ENCODE peak calls at places on chromosome 13, in six cellular contexts. One of them, this sample, is unnamed. For H3K79me2, the result is how much of the 10 kb centered on the place peaks cover.

GRCh38 chr13:37058801-37059135 is 720 bp downstream of the SUPT20H start:
- DNase-seq in GM23248: peak
- DNase-seq in DND-41: peak
- DNase-seq in HepG2: no peak
- DNase-seq in neural progenitor cell: peak
- DNase-seq in mammary epithelial cell: no peak
- DNase-seq in this sample: peak

GRCh38 chr13:25371608-25372274 is at the start of gene ATP8A2:
- DNase-seq in neural progenitor cell: peak
- DNase-seq in HepG2: no peak
- DNase-seq in DND-41: no peak
- DNase-seq in mammary epithelial cell: no peak
- DNase-seq in GM23248: peak
- DNase-seq in this sample: no peak

GRCh38 chr13:27401210-27401609 is 23.2 kb upstream of the GTF3A start:
- DNase-seq in GM23248: peak
- DNase-seq in HepG2: no peak
- DNase-seq in mammary epithelial cell: no peak
- DNase-seq in neural progenitor cell: no peak
- DNase-seq in DND-41: no peak
- DNase-seq in this sample: peak

GRCh38 chr13:69585656-69586055 is 522.0 kb upstream of the ATXN8OS start:
- DNase-seq in GM23248: no peak
- DNase-seq in mammary epithelial cell: no peak
- DNase-seq in HepG2: no peak
- DNase-seq in DND-41: no peak
- DNase-seq in neural progenitor cell: no peak
- DNase-seq in this sample: no peak

GRCh38 chr13:29924482-29924884 is 74.1 kb upstream of the UBL3 start:
- DNase-seq in GM23248: peak
- DNase-seq in neural progenitor cell: no peak
- DNase-seq in mammary epithelial cell: peak
- DNase-seq in HepG2: peak
- DNase-seq in DND-41: no peak
- DNase-seq in this sample: no peak

GRCh38 chr13:20667857-20668256 is 35.6 kb upstream of the IL17D start:
- DNase-seq in GM23248: no peak
- DNase-seq in HepG2: no peak
- DNase-seq in mammary epithelial cell: no peak
- DNase-seq in neural progenitor cell: no peak
- DNase-seq in DND-41: no peak
- DNase-seq in this sample: no peak

GRCh38 chr13:110240943-110241342 is 66.0 kb downstream of the COL4A1 start:
- DNase-seq in HepG2: no peak
- DNase-seq in mammary epithelial cell: no peak
- DNase-seq in DND-41: no peak
- DNase-seq in GM23248: no peak
- DNase-seq in neural progenitor cell: no peak
- DNase-seq in this sample: no peak

GRCh38 chr13:51920267-51920666 is 58.5 kb downstream of the CCDC70 start:
- DNase-seq in DND-41: no peak
- DNase-seq in mammary epithelial cell: no peak
- DNase-seq in neural progenitor cell: no peak
- DNase-seq in GM23248: no peak
- DNase-seq in HepG2: no peak
- DNase-seq in this sample: no peak

GRCh38 chr13:48412881-48413351 is at the start of gene LPAR6:
- DNase-seq in mammary epithelial cell: peak
- DNase-seq in HepG2: peak
- DNase-seq in neural progenitor cell: peak
- DNase-seq in GM23248: peak
- DNase-seq in DND-41: peak
- DNase-seq in this sample: no peak

GRCh38 chr13:84439108-84439507 is 556.8 kb upstream of the SLITRK1 start:
- DNase-seq in neural progenitor cell: no peak
- DNase-seq in HepG2: no peak
- DNase-seq in GM23248: peak
- DNase-seq in mammary epithelial cell: peak
- DNase-seq in DND-41: no peak
- DNase-seq in this sample: no peak

GRCh38 chr13:51502206-51502651 is 49.4 kb upstream of the INTS6 start:
- DNase-seq in DND-41: no peak
- DNase-seq in mammary epithelial cell: peak
- DNase-seq in GM23248: peak
- DNase-seq in HepG2: no peak
- DNase-seq in neural progenitor cell: no peak
- DNase-seq in this sample: no peak

GRCh38 chr13:109730832-109731335 is 55.5 kb downstream of the IRS2 start:
- DNase-seq in neural progenitor cell: no peak
- DNase-seq in mammary epithelial cell: no peak
- DNase-seq in GM23248: no peak
- DNase-seq in HepG2: no peak
- DNase-seq in DND-41: peak
- DNase-seq in this sample: no peak

GRCh38 chr13:45207319-45207718 is 6.5 kb upstream of the KCTD4 start:
- DNase-seq in GM23248: no peak
- DNase-seq in mammary epithelial cell: no peak
- DNase-seq in DND-41: no peak
- DNase-seq in neural progenitor cell: no peak
- DNase-seq in HepG2: no peak
- DNase-seq in this sample: no peak

GRCh38 chr13:52070929-52071523 is 46.5 kb downstream of the UTP14C start:
- DNase-seq in mammary epithelial cell: peak
- DNase-seq in GM23248: peak
- DNase-seq in DND-41: peak
- DNase-seq in HepG2: peak
- DNase-seq in neural progenitor cell: no peak
- DNase-seq in this sample: peak

GRCh38 chr13:50393641-50394040 is 378.4 kb downstream of the KCNRG start:
- DNase-seq in GM23248: no peak
- DNase-seq in HepG2: no peak
- DNase-seq in neural progenitor cell: peak
- DNase-seq in mammary epithelial cell: no peak
- DNase-seq in DND-41: no peak
- DNase-seq in this sample: peak

GRCh38 chr13:104372128-104372527 is 1305.9 kb upstream of the SLC10A2 start:
- DNase-seq in HepG2: no peak
- DNase-seq in GM23248: no peak
- DNase-seq in DND-41: no peak
- DNase-seq in mammary epithelial cell: no peak
- DNase-seq in neural progenitor cell: no peak
- DNase-seq in this sample: no peak

DNA sequence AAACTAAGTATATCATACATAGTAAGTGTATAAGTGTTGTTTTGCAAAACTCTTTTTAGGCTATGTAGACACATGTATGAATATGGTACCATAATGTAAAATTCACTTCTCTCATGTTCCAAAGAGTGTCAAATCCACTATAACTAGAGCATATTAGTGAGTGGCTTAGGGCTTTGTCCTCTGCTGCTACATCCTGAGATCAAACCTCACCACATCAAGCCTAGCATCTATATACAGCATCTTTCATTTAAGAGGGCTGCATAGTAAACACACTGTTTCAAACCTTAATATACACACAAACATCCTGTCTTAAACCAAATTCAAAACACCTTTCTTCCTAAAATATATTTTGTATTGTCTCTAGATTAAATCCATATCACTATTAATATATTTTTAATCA is 38.6 kb downstream of the ELF1 start:
- DNase-seq in HepG2: no peak
- DNase-seq in DND-41: peak
- DNase-seq in GM23248: no peak
- DNase-seq in mammary epithelial cell: no peak
- DNase-seq in neural progenitor cell: no peak
- DNase-seq in this sample: no peak
- H3K79me2 ChIP-seq in HepG2: half or more
- H3K79me2 ChIP-seq in DND-41: half or more
- H3K79me2 ChIP-seq in GM23248: half or more
- H3K79me2 ChIP-seq in mammary epithelial cell: half or more
- H3K79me2 ChIP-seq in neural progenitor cell: under half
- H3K79me2 ChIP-seq in this sample: half or more

GRCh38 chr13:81738364-81738763 is 1397.4 kb upstream of the SPRY2 start:
- DNase-seq in neural progenitor cell: no peak
- DNase-seq in DND-41: no peak
- DNase-seq in mammary epithelial cell: peak
- DNase-seq in GM23248: no peak
- DNase-seq in HepG2: no peak
- DNase-seq in this sample: no peak
- H2AFZ ChIP-seq in neural progenitor cell: no peak
- H2AFZ ChIP-seq in DND-41: no peak
- H2AFZ ChIP-seq in mammary epithelial cell: no peak
- H2AFZ ChIP-seq in GM23248: no peak
- H2AFZ ChIP-seq in HepG2: no peak
- H2AFZ ChIP-seq in this sample: no peak

DNA sequence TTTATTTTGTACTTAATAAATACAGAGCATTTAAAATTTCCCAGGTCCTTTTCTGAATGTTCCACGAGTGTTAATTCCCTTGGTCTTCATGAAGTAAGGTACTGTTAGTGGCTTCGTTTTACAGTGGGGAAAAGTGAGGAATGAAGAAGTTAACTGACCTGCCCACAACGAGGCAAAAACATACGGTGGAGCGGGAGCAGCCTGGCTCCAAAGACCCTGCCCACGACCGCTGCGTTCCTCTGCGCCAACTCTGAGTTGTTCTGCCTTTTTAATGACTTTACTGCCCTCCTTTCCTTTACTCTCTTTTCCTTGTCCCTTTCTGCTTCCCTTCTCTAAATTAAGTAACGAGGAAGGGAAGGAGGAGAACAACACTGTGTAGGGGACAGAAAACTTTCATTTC is 392.9 kb downstream of the PCDH9 start:
- DNase-seq in neural progenitor cell: no peak
- DNase-seq in HepG2: no peak
- DNase-seq in DND-41: no peak
- DNase-seq in GM23248: no peak
- DNase-seq in mammary epithelial cell: no peak
- DNase-seq in this sample: no peak
- H3K27ac ChIP-seq in neural progenitor cell: peak
- H3K27ac ChIP-seq in HepG2: no peak
- H3K27ac ChIP-seq in DND-41: no peak
- H3K27ac ChIP-seq in GM23248: no peak
- H3K27ac ChIP-seq in mammary epithelial cell: no peak
- H3K27ac ChIP-seq in this sample: no peak

GRCh38 chr13:41026806-41027205 is 7.7 kb upstream of the ELF1 start:
- DNase-seq in mammary epithelial cell: no peak
- DNase-seq in DND-41: no peak
- DNase-seq in neural progenitor cell: no peak
- DNase-seq in HepG2: no peak
- DNase-seq in GM23248: no peak
- DNase-seq in this sample: no peak
- H3K79me2 ChIP-seq in mammary epithelial cell: half or more
- H3K79me2 ChIP-seq in DND-41: half or more
- H3K79me2 ChIP-seq in neural progenitor cell: under half
- H3K79me2 ChIP-seq in HepG2: half or more
- H3K79me2 ChIP-seq in GM23248: half or more
- H3K79me2 ChIP-seq in this sample: under half

DNA sequence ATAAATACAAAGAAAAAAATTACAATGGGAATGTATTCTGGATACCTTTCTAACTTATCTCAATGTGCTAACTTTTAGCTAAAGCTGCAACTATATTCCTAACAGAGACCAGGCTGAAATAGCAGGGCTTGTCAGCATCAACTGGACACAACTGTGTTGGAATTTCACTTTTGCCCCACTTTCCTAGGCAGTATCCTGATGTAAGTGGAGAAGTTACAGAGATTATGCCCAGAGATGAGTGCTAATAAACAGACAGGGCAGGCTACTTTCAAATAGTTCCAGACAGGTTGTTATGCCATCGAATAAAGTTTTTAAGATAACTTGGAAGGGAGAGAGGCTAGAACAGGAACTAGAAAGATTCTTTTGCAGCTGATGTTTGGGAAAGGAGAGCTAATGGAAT is 201.9 kb downstream of the KCTD12 start:
- DNase-seq in neural progenitor cell: no peak
- DNase-seq in HepG2: no peak
- DNase-seq in GM23248: no peak
- DNase-seq in DND-41: no peak
- DNase-seq in mammary epithelial cell: no peak
- DNase-seq in this sample: no peak
- H2AFZ ChIP-seq in neural progenitor cell: no peak
- H2AFZ ChIP-seq in HepG2: no peak
- H2AFZ ChIP-seq in GM23248: no peak
- H2AFZ ChIP-seq in DND-41: no peak
- H2AFZ ChIP-seq in mammary epithelial cell: no peak
- H2AFZ ChIP-seq in this sample: no peak

DNA sequence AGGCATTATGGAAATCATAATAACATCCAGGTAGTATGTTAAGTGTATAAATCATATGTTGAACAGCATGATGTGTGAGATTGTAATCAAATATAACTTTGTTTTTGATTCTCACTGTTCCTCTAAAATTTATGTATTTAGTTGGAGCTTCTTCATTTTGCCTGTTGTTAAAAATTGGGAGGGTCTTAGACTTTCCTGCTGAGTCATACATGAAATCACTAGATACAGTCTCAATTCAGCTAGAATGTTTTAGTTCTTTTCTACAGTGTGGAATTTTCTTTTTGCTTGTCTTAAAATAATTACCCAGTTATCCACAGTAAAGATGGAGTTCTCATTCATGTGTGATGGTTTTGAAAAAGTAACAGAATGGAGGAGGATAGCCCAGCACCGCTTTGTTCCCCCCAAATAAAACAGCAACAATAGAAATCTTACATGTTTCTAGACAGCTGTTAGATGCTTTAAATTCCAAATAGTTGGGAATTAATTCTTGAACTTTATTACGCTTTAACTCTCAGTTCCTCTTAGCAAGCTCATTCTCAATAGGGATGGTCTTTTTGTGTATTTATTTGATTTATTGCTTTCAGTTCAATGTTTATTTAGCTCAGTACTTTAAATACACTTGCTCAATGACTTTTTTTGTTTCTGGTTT is 109.5 kb downstream of the PDS5B start:
- DNase-seq in DND-41: no peak
- DNase-seq in neural progenitor cell: no peak
- DNase-seq in mammary epithelial cell: no peak
- DNase-seq in GM23248: no peak
- DNase-seq in HepG2: no peak
- DNase-seq in this sample: no peak
- H3K27ac ChIP-seq in DND-41: no peak
- H3K27ac ChIP-seq in neural progenitor cell: no peak
- H3K27ac ChIP-seq in mammary epithelial cell: no peak
- H3K27ac ChIP-seq in GM23248: no peak
- H3K27ac ChIP-seq in HepG2: no peak
- H3K27ac ChIP-seq in this sample: peak

DNA sequence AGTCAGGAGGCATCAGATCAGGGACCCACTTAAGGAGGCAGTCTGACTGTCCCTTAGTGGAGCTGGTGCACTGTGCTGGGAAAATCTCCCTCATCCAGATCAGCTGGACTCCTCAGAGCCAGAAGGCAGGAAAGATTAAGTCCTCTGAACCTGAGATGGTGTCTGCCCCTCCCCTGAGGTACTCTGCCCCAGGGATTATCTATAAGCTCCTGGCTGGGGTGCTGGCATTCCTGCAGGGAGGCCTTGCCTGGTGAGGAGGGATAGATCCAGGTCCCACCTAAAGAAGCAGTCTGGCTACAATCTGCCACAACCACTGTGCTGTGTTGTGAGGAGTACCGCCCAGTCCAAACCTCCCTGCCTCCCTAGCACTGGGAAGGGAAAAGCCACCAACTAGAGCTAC is 81.2 kb downstream of the NHLRC3 start:
- DNase-seq in DND-41: no peak
- DNase-seq in mammary epithelial cell: no peak
- DNase-seq in GM23248: no peak
- DNase-seq in neural progenitor cell: peak
- DNase-seq in HepG2: no peak
- DNase-seq in this sample: no peak
- H3K79me2 ChIP-seq in DND-41: under half
- H3K79me2 ChIP-seq in mammary epithelial cell: under half
- H3K79me2 ChIP-seq in GM23248: under half
- H3K79me2 ChIP-seq in neural progenitor cell: under half
- H3K79me2 ChIP-seq in HepG2: under half
- H3K79me2 ChIP-seq in this sample: under half

This sample was measured in Karpas-422.